ENCODE peak calls at places on chromosome 4, in five cellular contexts. N is cardiac muscle cell, G is spleen, S is sigmoid colon, F is heart right ventricle. J is an unnamed sample.

GRCh38 chr4:7027913-7028312 is 15.3 kb upstream of the TADA2B start:
- DNase-seq in N (no peak), G (peak), S (no peak), F (no peak), J (no peak)

GRCh38 chr4:1300466-1301455 is 11.1 kb downstream of the MAEA start:
- DNase-seq in N (no peak), G (peak), S (peak), F (no peak), J (peak)

GRCh38 chr4:140789752-140790151 is 33.6 kb upstream of the TBC1D9 start:
- DNase-seq in N (no peak), G (no peak), S (no peak), F (no peak), J (no peak)

GRCh38 chr4:176302283-176303275 is 17.2 kb upstream of the SPCS3 start:
- DNase-seq in N (no peak), G (no peak), S (no peak), F (no peak), J (no peak)

GRCh38 chr4:72767903-72768817 is 199.1 kb upstream of the ADAMTS3 start:
- DNase-seq in N (no peak), G (no peak), S (no peak), F (no peak), J (no peak)

GRCh38 chr4:169229571-169230028 is 41.2 kb downstream of the SH3RF1 start:
- DNase-seq in N (no peak), G (no peak), S (no peak), F (no peak), J (peak)

GRCh38 chr4:108191269-108191914 is 22.7 kb upstream of the LEF1 start:
- DNase-seq in N (no peak), G (no peak), S (no peak), F (no peak), J (no peak)

GRCh38 chr4:85058551-85058950 is 92.1 kb upstream of the WDFY3 start:
- DNase-seq in N (no peak), G (no peak), S (no peak), F (no peak), J (no peak)

GRCh38 chr4:70559216-70559830 is 32.7 kb upstream of the AMBN start:
- DNase-seq in N (peak), G (no peak), S (no peak), F (no peak), J (peak)

GRCh38 chr4:13445841-13446790 is 38.0 kb downstream of the RAB28 start:
- DNase-seq in N (peak), G (peak), S (no peak), F (no peak), J (no peak)

GRCh38 chr4:45036677-45037076 is 310.3 kb upstream of the GNPDA2 start:
- DNase-seq in N (no peak), G (no peak), S (no peak), F (no peak), J (no peak)

GRCh38 chr4:48431401-48431800 is 51.7 kb upstream of the SLC10A4 start:
- DNase-seq in N (no peak), G (no peak), S (no peak), F (no peak), J (no peak)

GRCh38 chr4:184292465-184292867 is 74.8 kb upstream of the ENPP6 start:
- DNase-seq in N (no peak), G (no peak), S (no peak), F (no peak), J (no peak)

GRCh38 chr4:188619456-188620149 is 480.4 kb downstream of the TRIML1 start:
- DNase-seq in N (no peak), G (no peak), S (no peak), F (no peak), J (no peak)

GRCh38 chr4:156654410-156654809 is 317.2 kb downstream of the PDGFC start:
- DNase-seq in N (no peak), G (no peak), S (no peak), F (no peak), J (no peak)

GRCh38 chr4:102478186-102478585 is 23.0 kb upstream of the NFKB1 start:
- DNase-seq in N (no peak), G (no peak), S (no peak), F (no peak), J (no peak)

GRCh38 chr4:37157403-37158167 is 87.0 kb upstream of the NWD2 start:
- DNase-seq in N (no peak), G (no peak), S (no peak), F (no peak), J (no peak)

GRCh38 chr4:177128306-177128705 is 181.4 kb upstream of the NEIL3 start:
- DNase-seq in N (no peak), G (no peak), S (no peak), F (no peak), J (no peak)

GRCh38 chr4:107721436-107722090 is 1.5 kb upstream of the PAPSS1 start:
- DNase-seq in N (peak), G (peak), S (no peak), F (peak), J (no peak)

GRCh38 chr4:123554819-123555499 is 158.4 kb downstream of the SPRY1 start:
- DNase-seq in N (no peak), G (no peak), S (no peak), F (no peak), J (no peak)

GRCh38 chr4:109847896-109848442 is at the start of gene LRIT3:
- DNase-seq in N (no peak), G (no peak), S (no peak), F (no peak), J (no peak)

GRCh38 chr4:47017081-47017480 is 14.3 kb upstream of the GABRB1 start:
- DNase-seq in N (no peak), G (no peak), S (no peak), F (no peak), J (no peak)

GRCh38 chr4:955931-956381 is 17.4 kb downstream of the DGKQ start:
- DNase-seq in N (no peak), G (peak), S (peak), F (no peak), J (no peak)

GRCh38 chr4:156763511-156763910 is 208.1 kb downstream of the PDGFC start:
- DNase-seq in N (no peak), G (no peak), S (no peak), F (no peak), J (no peak)

GRCh38 chr4:1337376-1337831 is 9.6 kb upstream of the UVSSA start:
- DNase-seq in N (no peak), G (peak), S (no peak), F (no peak), J (no peak)

GRCh38 chr4:55348436-55348835 is 2.4 kb downstream of the SRD5A3 start:
- DNase-seq in N (no peak), G (no peak), S (no peak), F (no peak), J (no peak)

GRCh38 chr4:56863441-56864129 is 42.1 kb upstream of the SPINK2 start:
- DNase-seq in N (no peak), G (no peak), S (no peak), F (no peak), J (no peak)

GRCh38 chr4:138113819-138114415 is 128.2 kb downstream of the SLC7A11 start:
- DNase-seq in N (no peak), G (no peak), S (no peak), F (no peak), J (no peak)

GRCh38 chr4:91212140-91212681 is 1085.0 kb downstream of the CCSER1 start:
- DNase-seq in N (no peak), G (no peak), S (no peak), F (no peak), J (no peak)

GRCh38 chr4:26346203-26346620 is 25.4 kb downstream of the RBPJ start:
- DNase-seq in N (no peak), G (no peak), S (no peak), F (no peak), J (no peak)

GRCh38 chr4:17511041-17511949 is 595 bp downstream of the QDPR start:
- DNase-seq in N (peak), G (peak), S (peak), F (peak), J (peak)

GRCh38 chr4:29199025-29199424 is 1521.1 kb upstream of the PCDH7 start:
- DNase-seq in N (no peak), G (no peak), S (no peak), F (no peak), J (no peak)

GRCh38 chr4:94976371-94977011 is 218.7 kb downstream of the BMPR1B start:
- DNase-seq in N (no peak), G (no peak), S (no peak), F (no peak), J (no peak)

GRCh38 chr4:22129454-22130075 is 181.0 kb upstream of the KCNIP4 start:
- DNase-seq in N (peak), G (no peak), S (no peak), F (no peak), J (no peak)

GRCh38 chr4:152045781-152046571 is 285.2 kb upstream of the GATB start:
- DNase-seq in N (peak), G (no peak), S (no peak), F (peak), J (no peak)

GRCh38 chr4:72216539-72217277 is 184.9 kb downstream of the NPFFR2 start:
- DNase-seq in N (no peak), G (no peak), S (no peak), F (no peak), J (no peak)

GRCh38 chr4:90142091-90142490 is 14.9 kb downstream of the CCSER1 start:
- DNase-seq in N (no peak), G (no peak), S (no peak), F (no peak), J (no peak)

GRCh38 chr4:159086606-159087005 is 16.3 kb upstream of the RAPGEF2 start:
- DNase-seq in N (no peak), G (no peak), S (no peak), F (no peak), J (no peak)

GRCh38 chr4:128558896-128559669 is 250.4 kb upstream of the JADE1 start:
- DNase-seq in N (no peak), G (no peak), S (peak), F (no peak), J (peak)
- H3K27ac ChIP-seq in N (no peak), G (no peak), S (peak), F (no peak), J (peak)

DNA sequence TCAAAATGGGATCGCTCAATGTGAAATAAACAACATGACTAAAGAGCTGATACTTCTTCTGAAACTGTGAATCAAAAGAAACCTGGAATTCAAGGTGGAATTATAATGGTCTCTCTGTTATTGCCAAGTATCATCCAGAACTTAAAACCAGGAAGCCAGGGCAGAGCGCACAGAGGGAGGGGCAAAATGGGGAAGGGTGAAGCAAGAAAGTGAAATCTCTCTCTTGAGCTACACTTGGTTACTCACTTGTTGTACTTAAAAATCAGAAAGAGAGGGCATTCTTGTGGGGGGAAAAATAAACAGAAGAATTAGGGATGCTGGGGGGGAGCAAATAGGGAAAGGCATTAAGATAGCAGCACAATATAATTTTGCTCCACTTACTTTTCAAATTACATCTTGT is 269.9 kb downstream of the MAPK10 start:
- DNase-seq in N (no peak), G (no peak), S (no peak), F (no peak), J (no peak)
- H3K27ac ChIP-seq in N (no peak), G (no peak), S (no peak), F (no peak), J (no peak)

GRCh38 chr4:19707876-19708275 is 543.8 kb upstream of the SLIT2 start:
- DNase-seq in N (no peak), G (no peak), S (no peak), F (no peak), J (no peak)

DNA sequence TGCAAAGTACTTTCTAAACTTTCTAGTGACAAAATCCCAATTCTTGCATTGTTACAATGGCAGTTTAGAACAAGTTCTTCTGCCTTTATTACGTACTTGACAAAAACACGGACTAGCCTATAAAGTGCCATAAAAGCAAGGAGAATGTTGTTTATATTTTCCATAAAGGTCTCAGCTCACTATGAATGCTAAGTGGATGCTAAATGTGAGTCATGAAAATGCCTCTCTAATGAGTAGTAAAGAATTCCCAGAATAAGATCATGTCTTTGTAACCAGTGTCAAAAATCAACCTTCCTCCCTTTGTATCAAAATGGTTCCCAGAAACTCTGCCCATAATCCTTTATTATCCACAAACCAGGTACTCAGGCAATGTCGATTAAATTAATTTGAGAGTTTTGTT is 539.8 kb upstream of the SLIT2 start:
- DNase-seq in N (no peak), G (no peak), S (no peak), F (no peak), J (no peak)
- H3K27ac ChIP-seq in N (no peak), G (no peak), S (no peak), F (no peak), J (no peak)

GRCh38 chr4:81421346-81422218 is 50.1 kb downstream of the RASGEF1B start:
- DNase-seq in N (no peak), G (no peak), S (no peak), F (no peak), J (no peak)
- H3K27ac ChIP-seq in N (no peak), G (peak), S (no peak), F (no peak), J (no peak)

GRCh38 chr4:185880571-185880970 is 68.6 kb upstream of the SORBS2 start:
- DNase-seq in N (no peak), G (no peak), S (no peak), F (no peak), J (no peak)

GRCh38 chr4:185885075-185885474 is 73.1 kb upstream of the SORBS2 start:
- DNase-seq in N (no peak), G (no peak), S (no peak), F (no peak), J (no peak)

GRCh38 chr4:185881427-185881826 is 69.4 kb upstream of the SORBS2 start:
- DNase-seq in N (no peak), G (no peak), S (no peak), F (no peak), J (no peak)

GRCh38 chr4:185885604-185886003 is 73.6 kb upstream of the SORBS2 start:
- DNase-seq in N (no peak), G (no peak), S (no peak), F (no peak), J (no peak)

GRCh38 chr4:185883591-185883990 is 71.6 kb upstream of the SORBS2 start:
- DNase-seq in N (no peak), G (no peak), S (no peak), F (no peak), J (no peak)
- H3K27ac ChIP-seq in N (no peak), G (peak), S (no peak), F (no peak), J (no peak)

GRCh38 chr4:77002721-77003120 is 53.2 kb downstream of the SEPTIN11 start:
- DNase-seq in N (no peak), G (no peak), S (no peak), F (no peak), J (no peak)
- H3K27ac ChIP-seq in N (peak), G (no peak), S (no peak), F (no peak), J (no peak)

GRCh38 chr4:16224669-16225068 is 1.6 kb downstream of the TAPT1 start:
- DNase-seq in N (no peak), G (no peak), S (no peak), F (no peak), J (no peak)

GRCh38 chr4:16225996-16226815 is at the start of gene TAPT1:
- DNase-seq in N (peak), G (peak), S (peak), F (peak), J (peak)

GRCh38 chr4:16224264-16224663 is 2.0 kb downstream of the TAPT1 start:
- DNase-seq in N (no peak), G (no peak), S (no peak), F (no peak), J (no peak)

GRCh38 chr4:16225681-16225995 is 633 bp downstream of the TAPT1 start:
- DNase-seq in N (no peak), G (no peak), S (no peak), F (no peak), J (no peak)

DNA sequence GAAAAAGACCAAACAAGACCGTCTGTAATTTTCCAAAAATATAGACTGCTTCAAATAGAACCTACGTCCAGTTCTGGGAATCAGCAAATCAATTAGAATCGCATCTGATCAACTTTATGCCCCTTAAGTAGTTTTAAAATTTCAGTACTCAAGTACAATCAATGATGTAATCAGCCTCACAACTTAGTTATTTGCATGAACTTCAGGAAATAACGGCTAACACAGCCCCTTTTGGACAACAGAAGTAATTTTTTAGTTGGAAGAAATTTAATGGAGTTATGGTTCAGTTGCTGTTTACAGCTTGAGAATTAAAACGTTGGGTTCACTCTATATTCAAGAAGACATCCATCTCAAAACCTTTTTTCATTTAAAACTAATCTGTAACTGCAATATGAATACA is 1.1 kb downstream of the TAPT1 start:
- DNase-seq in N (no peak), G (no peak), S (no peak), F (no peak), J (no peak)
- H3K27ac ChIP-seq in N (no peak), G (peak), S (no peak), F (no peak), J (peak)

DNA sequence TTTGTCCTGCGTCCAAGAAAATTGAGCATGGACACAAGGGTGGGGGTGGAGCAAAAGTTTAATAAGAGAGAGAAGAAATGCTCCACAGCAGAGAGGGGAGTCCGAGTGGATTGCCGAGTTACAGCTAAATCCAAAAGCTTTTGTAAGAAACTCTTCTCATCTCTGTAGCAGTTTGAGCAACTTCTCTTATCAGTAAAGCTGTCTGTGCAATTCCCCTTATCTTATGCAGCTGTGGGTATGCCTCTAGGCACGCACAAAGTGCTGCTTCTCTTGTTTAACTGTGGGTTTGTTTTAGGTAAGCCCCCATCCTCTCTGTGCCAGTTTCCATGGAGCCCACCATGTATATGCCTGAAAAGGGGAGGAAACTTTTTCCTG is 44.8 kb downstream of the HMGB2 start:
- DNase-seq in N (peak), G (no peak), S (no peak), F (no peak), J (no peak)
- H3K27ac ChIP-seq in N (peak), G (no peak), S (no peak), F (no peak), J (no peak)

J was measured in uterus.